ENCODE peak calls at places on chromosomes 5 and 9, in four cellular contexts. One of them, this sample, is unnamed.

GRCh38 chr5:150627731-150628545 is 12.5 kb upstream of the SYNPO start:
- DNase-seq in HCT116: no peak
- DNase-seq in SK-N-SH: no peak
- DNase-seq in GM12878: no peak
- DNase-seq in this sample: no peak

GRCh38 chr9:34256104-34256503 is 73.0 kb downstream of the KIF24 start:
- DNase-seq in HCT116: no peak
- DNase-seq in SK-N-SH: peak; percentile 35
- DNase-seq in GM12878: no peak
- DNase-seq in this sample: no peak

GRCh38 chr5:80216096-80216495 is 39.8 kb downstream of the SERINC5 start:
- DNase-seq in HCT116: no peak
- DNase-seq in SK-N-SH: no peak
- DNase-seq in GM12878: no peak
- DNase-seq in this sample: no peak

GRCh38 chr9:93261281-93261680 is 77.3 kb downstream of the WNK2 start:
- DNase-seq in HCT116: no peak
- DNase-seq in SK-N-SH: peak; percentile 37
- DNase-seq in GM12878: no peak
- DNase-seq in this sample: no peak

GRCh38 chr9:127809002-127809561 is 6.4 kb downstream of the FPGS start:
- DNase-seq in HCT116: no peak
- DNase-seq in SK-N-SH: peak; percentile 42
- DNase-seq in GM12878: no peak
- DNase-seq in this sample: no peak

GRCh38 chr5:102891175-102891574 is 136.1 kb downstream of the PAM start:
- DNase-seq in HCT116: no peak
- DNase-seq in SK-N-SH: no peak
- DNase-seq in GM12878: no peak
- DNase-seq in this sample: no peak

GRCh38 chr5:40432836-40433235 is 246.9 kb upstream of the PTGER4 start:
- DNase-seq in HCT116: no peak
- DNase-seq in SK-N-SH: no peak
- DNase-seq in GM12878: no peak
- DNase-seq in this sample: no peak

GRCh38 chr9:79555474-79555873 is 16.3 kb upstream of the TLE4 start:
- DNase-seq in HCT116: no peak
- DNase-seq in SK-N-SH: no peak
- DNase-seq in GM12878: no peak
- DNase-seq in this sample: no peak

DNA sequence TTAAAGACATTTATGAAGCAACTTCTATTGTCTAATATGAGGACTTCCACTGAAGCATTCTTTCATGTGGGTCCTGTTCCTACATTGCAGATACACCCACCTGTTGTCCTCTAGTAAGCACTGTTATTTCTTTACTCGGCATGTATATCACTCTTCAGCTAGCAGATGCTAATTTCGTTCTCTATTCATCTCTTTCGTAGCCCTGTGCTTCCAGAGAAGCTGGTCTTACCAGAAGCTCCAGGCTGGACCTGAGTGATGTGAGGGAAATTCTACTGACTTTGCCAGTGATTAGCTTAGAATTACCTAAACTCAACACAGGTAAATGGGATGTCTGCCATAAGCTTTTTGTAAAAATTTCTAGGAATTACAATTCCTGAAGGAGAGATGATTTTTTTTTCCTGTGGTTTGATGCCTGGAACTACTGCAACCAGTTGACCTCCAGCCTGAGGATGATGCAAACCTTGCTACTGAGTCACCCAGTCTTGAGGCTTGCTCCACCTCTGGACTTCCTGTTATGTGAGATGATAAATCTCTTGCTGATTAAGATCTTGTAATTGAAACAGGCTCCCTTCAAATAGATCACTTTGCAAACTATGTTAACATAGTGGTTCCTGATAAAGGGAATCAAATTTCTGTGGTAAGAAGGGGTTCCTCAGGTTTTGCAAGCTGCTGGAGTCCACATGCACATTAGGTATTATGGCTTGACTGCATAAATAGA is 52.2 kb upstream of the SPINK5 start:
- DNase-seq in HCT116: peak; percentile 22
- DNase-seq in SK-N-SH: no peak
- DNase-seq in GM12878: no peak
- DNase-seq in this sample: peak; percentile 20
- TF ChIP-seq SIN3A in HCT116: no peak
- TF ChIP-seq SIN3A in SK-N-SH: no peak
- TF ChIP-seq SIN3A in GM12878: no peak
- TF ChIP-seq SIN3A in this sample: no peak

DNA sequence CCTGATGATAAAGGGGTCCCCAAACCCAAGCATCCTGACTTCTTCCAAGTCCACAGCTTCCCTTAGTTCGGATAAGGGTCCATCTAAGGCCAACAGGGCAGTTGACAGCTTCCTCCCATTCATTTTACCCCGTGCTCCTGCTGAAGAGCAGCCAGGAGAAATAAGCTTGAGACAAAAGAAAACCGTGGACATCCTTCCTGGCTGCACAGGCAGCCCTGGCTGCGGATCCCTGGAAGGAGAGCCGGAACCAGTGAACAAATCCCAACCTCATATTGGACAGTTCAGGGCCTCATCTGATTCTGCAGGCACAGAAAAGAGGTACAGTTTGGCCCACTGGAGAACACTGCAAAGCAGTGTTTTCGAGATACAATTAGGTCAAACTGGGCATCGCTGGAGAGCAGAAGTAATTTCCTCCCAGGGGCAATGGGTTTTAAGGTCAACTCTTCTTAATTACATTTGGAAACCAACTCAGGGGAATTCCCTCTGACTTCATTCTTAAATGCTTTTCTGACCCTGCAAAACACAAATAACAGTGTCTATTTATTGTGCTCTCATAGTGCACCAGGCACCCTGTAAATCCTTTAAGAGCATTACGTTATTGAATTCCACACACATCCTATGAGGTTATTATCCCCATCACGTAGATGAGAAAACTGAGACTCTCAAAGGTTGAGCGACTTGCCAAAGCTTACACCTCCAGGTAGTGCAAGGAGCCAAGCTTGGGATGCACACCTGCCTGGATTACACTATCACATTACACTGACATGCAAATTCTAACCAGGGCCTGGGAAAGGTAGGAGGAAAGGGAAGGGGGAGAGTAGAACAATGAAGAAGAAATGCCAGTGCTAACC is 21.2 kb downstream of the ADAM19 start:
- DNase-seq in HCT116: no peak
- DNase-seq in SK-N-SH: no peak
- DNase-seq in GM12878: peak; percentile 53
- DNase-seq in this sample: no peak
- H3K4me1 ChIP-seq in HCT116: peaks cover 62% of the 10 kb centered on the region
- H3K4me1 ChIP-seq in SK-N-SH: peaks cover 48% of the 10 kb centered on the region
- H3K4me1 ChIP-seq in GM12878: peaks cover 34% of the 10 kb centered on the region
- H3K4me1 ChIP-seq in this sample: no peaks in the 10 kb centered on the region

GRCh38 chr9:21402387-21403247 is 6.3 kb upstream of the IFNA8 start:
- DNase-seq in HCT116: no peak
- DNase-seq in SK-N-SH: peak; percentile 21
- DNase-seq in GM12878: no peak
- DNase-seq in this sample: no peak
- TF ChIP-seq CTCF in HCT116: no peak
- TF ChIP-seq CTCF in SK-N-SH: no peak
- TF ChIP-seq CTCF in GM12878: peak; percentile 2
- TF ChIP-seq CTCF in this sample: no peak

DNA sequence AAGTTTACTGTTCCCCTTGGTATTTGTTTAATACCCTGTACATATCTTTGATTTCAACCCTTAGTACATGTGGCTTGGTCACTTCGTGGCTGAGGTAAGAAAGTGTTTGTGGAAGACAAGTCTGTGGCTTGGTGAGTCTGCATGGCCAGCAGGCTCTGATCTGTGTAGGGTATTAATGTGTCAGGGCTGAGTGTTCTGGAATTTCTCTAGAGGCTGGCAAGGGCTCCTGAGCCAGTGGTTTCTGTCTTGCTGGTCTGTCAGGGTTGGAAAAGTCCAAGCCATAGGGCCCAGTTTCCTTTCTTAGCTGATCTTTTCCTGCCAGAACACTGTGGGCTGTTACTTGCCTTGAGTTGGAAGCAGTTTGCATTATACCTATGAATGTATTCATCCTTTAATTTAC is 48.0 kb upstream of the FBXL7 start:
- DNase-seq in HCT116: no peak
- DNase-seq in SK-N-SH: no peak
- DNase-seq in GM12878: no peak
- DNase-seq in this sample: no peak
- TF ChIP-seq SIN3A in HCT116: no peak
- TF ChIP-seq SIN3A in SK-N-SH: no peak
- TF ChIP-seq SIN3A in GM12878: no peak
- TF ChIP-seq SIN3A in this sample: no peak

DNA sequence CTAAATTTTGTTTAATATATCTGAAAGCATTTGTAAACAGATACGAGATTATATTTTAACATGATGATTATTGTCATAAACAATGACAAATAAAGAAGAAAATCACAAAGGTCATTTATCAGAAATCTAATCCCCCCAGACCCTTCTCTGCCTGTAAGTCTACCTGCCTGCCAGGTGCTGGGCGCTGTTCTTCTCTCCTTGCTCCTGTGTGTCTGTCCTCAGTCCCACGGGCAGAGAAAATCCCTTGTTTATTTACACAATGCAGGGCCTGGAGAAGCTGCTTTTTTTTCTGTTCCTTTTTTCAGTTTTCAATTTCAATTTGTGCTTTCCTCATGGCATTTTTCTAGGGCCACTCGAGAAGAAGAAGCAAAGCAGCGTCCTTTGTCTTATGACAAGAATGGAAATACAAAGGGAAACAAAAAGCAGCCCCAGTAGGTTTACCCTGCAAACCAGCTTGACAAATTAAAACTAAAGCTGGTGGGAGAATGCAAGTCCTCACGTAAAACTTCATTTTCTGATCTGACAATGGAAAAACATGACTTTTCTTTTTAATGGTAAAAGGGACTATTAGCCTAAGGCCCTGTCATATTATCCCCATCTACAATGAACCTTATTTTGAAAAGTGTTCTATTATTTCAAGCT is 282.4 kb upstream of the KLF9 start:
- DNase-seq in HCT116: no peak
- DNase-seq in SK-N-SH: no peak
- DNase-seq in GM12878: no peak
- DNase-seq in this sample: no peak
- H3K4me1 ChIP-seq in HCT116: no peaks in the 10 kb centered on the region
- H3K4me1 ChIP-seq in SK-N-SH: no peaks in the 10 kb centered on the region
- H3K4me1 ChIP-seq in GM12878: no peaks in the 10 kb centered on the region
- H3K4me1 ChIP-seq in this sample: no peaks in the 10 kb centered on the region

DNA sequence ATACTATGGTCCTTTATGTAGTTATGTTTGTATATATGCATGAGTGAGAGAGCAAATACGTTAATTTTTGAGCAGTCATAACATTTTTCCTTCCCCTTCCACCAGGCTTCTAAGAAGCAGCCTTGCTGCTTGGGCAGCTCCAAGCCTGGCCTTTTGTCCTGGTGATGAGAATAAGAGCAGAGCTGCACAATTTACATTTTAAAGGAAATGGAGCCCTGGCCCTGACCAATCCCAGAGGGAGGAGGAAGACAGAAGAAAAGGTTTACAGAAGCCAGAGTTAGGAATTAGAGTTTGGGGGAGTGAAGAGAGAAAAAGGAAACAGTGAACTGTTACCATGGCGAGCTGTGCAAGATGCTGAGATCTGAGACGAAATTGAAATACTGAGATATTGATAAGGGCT is 25.3 kb upstream of the EFNA5 start:
- DNase-seq in HCT116: no peak
- DNase-seq in SK-N-SH: no peak
- DNase-seq in GM12878: no peak
- DNase-seq in this sample: no peak
- TF ChIP-seq CTCF in HCT116: no peak
- TF ChIP-seq CTCF in SK-N-SH: no peak
- TF ChIP-seq CTCF in GM12878: no peak
- TF ChIP-seq CTCF in this sample: no peak

GRCh38 chr5:132470596-132470995 is 20.0 kb downstream of the IRF1 start:
- DNase-seq in HCT116: no peak
- DNase-seq in SK-N-SH: no peak
- DNase-seq in GM12878: no peak
- DNase-seq in this sample: no peak
- TF ChIP-seq SIN3A in HCT116: no peak
- TF ChIP-seq SIN3A in SK-N-SH: no peak
- TF ChIP-seq SIN3A in GM12878: no peak
- TF ChIP-seq SIN3A in this sample: no peak

GRCh38 chr5:6459896-6460295 is 11.2 kb downstream of the UBE2QL1 start:
- DNase-seq in HCT116: no peak
- DNase-seq in SK-N-SH: no peak
- DNase-seq in GM12878: no peak
- DNase-seq in this sample: no peak
- H3K4me1 ChIP-seq in HCT116: no peaks in the 10 kb centered on the region
- H3K4me1 ChIP-seq in SK-N-SH: no peaks in the 10 kb centered on the region
- H3K4me1 ChIP-seq in GM12878: no peaks in the 10 kb centered on the region
- H3K4me1 ChIP-seq in this sample: no peaks in the 10 kb centered on the region

GRCh38 chr5:57037355-57037754 is 85.4 kb upstream of the MIER3 start:
- DNase-seq in HCT116: peak; percentile 23
- DNase-seq in SK-N-SH: peak; percentile 15
- DNase-seq in GM12878: no peak
- DNase-seq in this sample: no peak
- TF ChIP-seq CTCF in HCT116: peak; percentile 36
- TF ChIP-seq CTCF in SK-N-SH: no peak
- TF ChIP-seq CTCF in GM12878: no peak
- TF ChIP-seq CTCF in this sample: no peak

GRCh38 chr9:129140397-129141065 is 29.3 kb downstream of the PTPA start:
- DNase-seq in HCT116: no peak
- DNase-seq in SK-N-SH: peak; percentile 68
- DNase-seq in GM12878: no peak
- DNase-seq in this sample: no peak

GRCh38 chr9:129139993-129140396 is 28.8 kb downstream of the PTPA start:
- DNase-seq in HCT116: peak; percentile 95
- DNase-seq in SK-N-SH: peak; percentile 75
- DNase-seq in GM12878: peak; percentile 93
- DNase-seq in this sample: no peak

GRCh38 chr9:129142115-129142514 is 30.9 kb downstream of the PTPA start:
- DNase-seq in HCT116: no peak
- DNase-seq in SK-N-SH: no peak
- DNase-seq in GM12878: no peak
- DNase-seq in this sample: no peak

GRCh38 chr9:129142536-129142935 is 31.3 kb downstream of the PTPA start:
- DNase-seq in HCT116: no peak
- DNase-seq in SK-N-SH: no peak
- DNase-seq in GM12878: no peak
- DNase-seq in this sample: no peak

GRCh38 chr9:129141066-129142041 is 30.1 kb downstream of the PTPA start:
- DNase-seq in HCT116: no peak
- DNase-seq in SK-N-SH: no peak
- DNase-seq in GM12878: peak; percentile 71
- DNase-seq in this sample: no peak
- TF ChIP-seq SIN3A in HCT116: no peak
- TF ChIP-seq SIN3A in SK-N-SH: no peak
- TF ChIP-seq SIN3A in GM12878: peak; percentile 47
- TF ChIP-seq SIN3A in this sample: no peak